ENCODE peak calls at places on chromosomes 1 and 21, in four cellular contexts. K is left ventricle myocardium inferior, U is brain microvascular endothelial cell, C is hepatic stellate cell. L is an unnamed sample.

GRCh38 chr1:100924212-100924611 is 28.3 kb downstream of the SLC30A7 start:
- DNase-seq in K (no peak), U (peak), C (no peak), L (no peak)

GRCh38 chr21:17690078-17690494 is 77.4 kb upstream of the BTG3 start:
- DNase-seq in K (no peak), U (no peak), C (no peak), L (no peak)

GRCh38 chr1:59261537-59261936 is 35.4 kb upstream of the FGGY start:
- DNase-seq in K (no peak), U (no peak), C (no peak), L (no peak)

GRCh38 chr1:247079141-247079874 is 697 bp upstream of the ZNF670 start:
- DNase-seq in K (no peak), U (no peak), C (no peak), L (no peak)

GRCh38 chr1:215104283-215104682 is 21.7 kb downstream of the KCNK2 start:
- DNase-seq in K (no peak), U (no peak), C (no peak), L (no peak)

GRCh38 chr1:1273535-1274298 is at the start of gene UBE2J2:
- DNase-seq in K (peak), U (peak), C (peak), L (peak)

GRCh38 chr1:41486892-41487728 is 2.6 kb upstream of the EDN2 start:
- DNase-seq in K (no peak), U (no peak), C (no peak), L (peak)

GRCh38 chr1:3069491-3070303 is 694 bp downstream of the PRDM16 start:
- DNase-seq in K (peak), U (peak), C (peak), L (peak)

GRCh38 chr21:42833439-42833815 is 45.9 kb downstream of the WDR4 start:
- DNase-seq in K (no peak), U (no peak), C (no peak), L (no peak)

GRCh38 chr1:172704003-172704402 is 45.1 kb downstream of the FASLG start:
- DNase-seq in K (no peak), U (no peak), C (no peak), L (no peak)

GRCh38 chr1:97094257-97094972 is 372.8 kb downstream of the PTBP2 start:
- DNase-seq in K (no peak), U (peak), C (peak), L (peak)

GRCh38 chr1:235516862-235517446 is 12.7 kb upstream of the B3GALNT2 start:
- DNase-seq in K (no peak), U (no peak), C (no peak), L (no peak)

GRCh38 chr1:206772228-206773002 is at the start of gene IL10:
- DNase-seq in K (peak), U (no peak), C (no peak), L (no peak)

GRCh38 chr1:84300991-84301758 is at the start of gene SAMD13:
- DNase-seq in K (peak), U (peak), C (no peak), L (peak)

GRCh38 chr1:2921970-2922686 is 99.1 kb upstream of the ACTRT2 start:
- DNase-seq in K (no peak), U (no peak), C (no peak), L (peak)

GRCh38 chr1:29706936-29707335 is 470.6 kb downstream of the PTPRU start:
- DNase-seq in K (no peak), U (no peak), C (peak), L (peak)

GRCh38 chr1:228156518-228156875 is 6.8 kb downstream of the GJC2 start:
- DNase-seq in K (peak), U (no peak), C (no peak), L (no peak)

GRCh38 chr1:169892819-169893644 is 664 bp downstream of the SCYL3 start:
- DNase-seq in K (peak), U (peak), C (peak), L (peak)

GRCh38 chr1:64469977-64470669 is at the start of gene CACHD1:
- DNase-seq in K (peak), U (peak), C (peak), L (peak)

GRCh38 chr1:172608098-172608601 is 50.8 kb upstream of the FASLG start:
- DNase-seq in K (no peak), U (no peak), C (no peak), L (no peak)

GRCh38 chr1:156246762-156247459 is 945 bp downstream of the PAQR6 start:
- DNase-seq in K (no peak), U (no peak), C (no peak), L (no peak)

GRCh38 chr1:160618763-160619274 is 28.0 kb downstream of the SLAMF1 start:
- DNase-seq in K (no peak), U (no peak), C (no peak), L (no peak)

GRCh38 chr1:205309741-205310140 is 11.8 kb downstream of the NUAK2 start:
- DNase-seq in K (no peak), U (no peak), C (no peak), L (no peak)

GRCh38 chr1:112011231-112011630 is 21.8 kb upstream of the KCND3 start:
- DNase-seq in K (no peak), U (no peak), C (no peak), L (no peak)

GRCh38 chr1:115062542-115063004 is 26.7 kb downstream of the TSPAN2 start:
- DNase-seq in K (peak), U (no peak), C (no peak), L (peak)

GRCh38 chr1:24112381-24113169 is 640 bp upstream of the MYOM3 start:
- DNase-seq in K (peak), U (peak), C (peak), L (peak)

GRCh38 chr1:45643978-45644377 is 20.1 kb upstream of the CCDC17 start:
- DNase-seq in K (no peak), U (no peak), C (no peak), L (no peak)

GRCh38 chr1:110056776-110057175 is 13.7 kb downstream of the ALX3 start:
- DNase-seq in K (no peak), U (peak), C (peak), L (no peak)

GRCh38 chr1:11157867-11158266 is 31.3 kb upstream of the ANGPTL7 start:
- DNase-seq in K (peak), U (no peak), C (no peak), L (no peak)

GRCh38 chr1:161266096-161266679 is 7.6 kb downstream of the PCP4L1 start:
- DNase-seq in K (no peak), U (no peak), C (no peak), L (no peak)

GRCh38 chr1:85464497-85465098 is 361 bp downstream of the DDAH1 start:
- DNase-seq in K (peak), U (peak), C (peak), L (peak)

GRCh38 chr1:10186453-10187319 is 23.7 kb upstream of the KIF1B start:
- DNase-seq in K (no peak), U (no peak), C (no peak), L (no peak)

GRCh38 chr1:23896491-23896890 is 16.7 kb downstream of the CNR2 start:
- DNase-seq in K (no peak), U (no peak), C (no peak), L (no peak)

GRCh38 chr1:218347713-218348627 is 2.8 kb downstream of the TGFB2 start:
- DNase-seq in K (no peak), U (peak), C (peak), L (peak)

GRCh38 chr1:227318003-227318851 is at the start of gene CDC42BPA:
- DNase-seq in K (peak), U (peak), C (peak), L (peak)

L was measured in SJSA1.